ENCODE peak calls at places on chromosomes 11 and 22, in ten cellular contexts. One of them, this sample, is unnamed.
A peak's percentile ranks its signal among the peaks of the same experiment; 100 is the strongest.

GRCh38 chr11:74933765-74934164 is 15.1 kb downstream of the XRRA1 start:
- DNase-seq in fibroblast of mammary gland: no peak
- DNase-seq in testis: no peak
- DNase-seq in endothelial cell: no peak
- DNase-seq in AG10803: no peak
- DNase-seq in GM20000: no peak
- DNase-seq in A549: no peak
- DNase-seq in OCI-LY7: no peak
- DNase-seq in fibroblast of lung: no peak
- DNase-seq in tibial nerve: no peak
- DNase-seq in this sample: no peak

GRCh38 chr11:10450451-10451398 is 4.3 kb upstream of the AMPD3 start:
- DNase-seq in fibroblast of mammary gland: no peak
- DNase-seq in testis: peak; percentile 50
- DNase-seq in endothelial cell: peak; percentile 50
- DNase-seq in AG10803: peak; percentile 25
- DNase-seq in GM20000: peak; percentile 71
- DNase-seq in A549: peak; percentile 45
- DNase-seq in OCI-LY7: no peak
- DNase-seq in fibroblast of lung: peak; percentile 24
- DNase-seq in tibial nerve: no peak
- DNase-seq in this sample: peak; percentile 50

GRCh38 chr11:72058416-72059034 is 21.8 kb downstream of the NUMA1 start:
- DNase-seq in fibroblast of mammary gland: no peak
- DNase-seq in testis: no peak
- DNase-seq in endothelial cell: no peak
- DNase-seq in AG10803: peak; percentile 49
- DNase-seq in GM20000: no peak
- DNase-seq in A549: no peak
- DNase-seq in OCI-LY7: no peak
- DNase-seq in fibroblast of lung: peak; percentile 46
- DNase-seq in tibial nerve: no peak
- DNase-seq in this sample: no peak

GRCh38 chr11:118229274-118229847 is 4.5 kb upstream of the JAML start:
- DNase-seq in fibroblast of mammary gland: no peak
- DNase-seq in testis: no peak
- DNase-seq in endothelial cell: no peak
- DNase-seq in AG10803: peak; percentile 11
- DNase-seq in GM20000: no peak
- DNase-seq in A549: no peak
- DNase-seq in OCI-LY7: no peak
- DNase-seq in fibroblast of lung: peak; percentile 57
- DNase-seq in tibial nerve: no peak
- DNase-seq in this sample: no peak

GRCh38 chr11:68413591-68413999 is 47.0 kb upstream of the PPP6R3 start:
- DNase-seq in fibroblast of mammary gland: no peak
- DNase-seq in testis: no peak
- DNase-seq in endothelial cell: no peak
- DNase-seq in AG10803: no peak
- DNase-seq in GM20000: no peak
- DNase-seq in A549: no peak
- DNase-seq in OCI-LY7: no peak
- DNase-seq in fibroblast of lung: no peak
- DNase-seq in tibial nerve: no peak
- DNase-seq in this sample: no peak

GRCh38 chr22:48823941-48824340 is 1003.7 kb downstream of the BRD1 start:
- DNase-seq in fibroblast of mammary gland: no peak
- DNase-seq in testis: no peak
- DNase-seq in endothelial cell: no peak
- DNase-seq in AG10803: no peak
- DNase-seq in GM20000: no peak
- DNase-seq in A549: no peak
- DNase-seq in OCI-LY7: no peak
- DNase-seq in fibroblast of lung: no peak
- DNase-seq in tibial nerve: no peak
- DNase-seq in this sample: no peak

GRCh38 chr11:79434263-79434662 is 6.6 kb downstream of the TENM4 start:
- DNase-seq in fibroblast of mammary gland: no peak
- DNase-seq in testis: no peak
- DNase-seq in endothelial cell: no peak
- DNase-seq in AG10803: no peak
- DNase-seq in GM20000: peak; percentile 27
- DNase-seq in A549: no peak
- DNase-seq in OCI-LY7: no peak
- DNase-seq in fibroblast of lung: no peak
- DNase-seq in tibial nerve: no peak
- DNase-seq in this sample: no peak

GRCh38 chr11:131624526-131624925 is 254.1 kb downstream of the NTM start:
- DNase-seq in fibroblast of mammary gland: peak; percentile 6
- DNase-seq in testis: no peak
- DNase-seq in endothelial cell: no peak
- DNase-seq in AG10803: peak; percentile 38
- DNase-seq in GM20000: no peak
- DNase-seq in A549: no peak
- DNase-seq in OCI-LY7: no peak
- DNase-seq in fibroblast of lung: peak; percentile 81
- DNase-seq in tibial nerve: no peak
- DNase-seq in this sample: no peak

GRCh38 chr11:30811226-30811625 is 225.1 kb upstream of the MPPED2 start:
- DNase-seq in fibroblast of mammary gland: no peak
- DNase-seq in testis: no peak
- DNase-seq in endothelial cell: no peak
- DNase-seq in AG10803: no peak
- DNase-seq in GM20000: no peak
- DNase-seq in A549: no peak
- DNase-seq in OCI-LY7: no peak
- DNase-seq in fibroblast of lung: no peak
- DNase-seq in tibial nerve: no peak
- DNase-seq in this sample: no peak

GRCh38 chr11:29006668-29007067 is 898.5 kb downstream of the METTL15 start:
- DNase-seq in fibroblast of mammary gland: no peak
- DNase-seq in testis: no peak
- DNase-seq in endothelial cell: no peak
- DNase-seq in AG10803: no peak
- DNase-seq in GM20000: no peak
- DNase-seq in A549: no peak
- DNase-seq in OCI-LY7: no peak
- DNase-seq in fibroblast of lung: no peak
- DNase-seq in tibial nerve: no peak
- DNase-seq in this sample: no peak

GRCh38 chr11:26332572-26332915 is 614 bp downstream of the ANO3 start:
- DNase-seq in fibroblast of mammary gland: peak; percentile 37
- DNase-seq in testis: no peak
- DNase-seq in endothelial cell: no peak
- DNase-seq in AG10803: no peak
- DNase-seq in GM20000: no peak
- DNase-seq in A549: no peak
- DNase-seq in OCI-LY7: no peak
- DNase-seq in fibroblast of lung: peak; percentile 10
- DNase-seq in tibial nerve: no peak
- DNase-seq in this sample: no peak

GRCh38 chr11:104650234-104650633 is 248.0 kb downstream of the CASP12 start:
- DNase-seq in fibroblast of mammary gland: peak; percentile 19
- DNase-seq in testis: no peak
- DNase-seq in endothelial cell: no peak
- DNase-seq in AG10803: no peak
- DNase-seq in GM20000: no peak
- DNase-seq in A549: no peak
- DNase-seq in OCI-LY7: peak; percentile 60
- DNase-seq in fibroblast of lung: no peak
- DNase-seq in tibial nerve: no peak
- DNase-seq in this sample: peak; percentile 23

GRCh38 chr11:15970506-15971214 is 385.7 kb downstream of the SOX6 start:
- DNase-seq in fibroblast of mammary gland: no peak
- DNase-seq in testis: no peak
- DNase-seq in endothelial cell: no peak
- DNase-seq in AG10803: no peak
- DNase-seq in GM20000: no peak
- DNase-seq in A549: no peak
- DNase-seq in OCI-LY7: no peak
- DNase-seq in fibroblast of lung: no peak
- DNase-seq in tibial nerve: no peak
- DNase-seq in this sample: no peak

GRCh38 chr11:120227228-120227852 is 12.6 kb upstream of the POU2F3 start:
- DNase-seq in fibroblast of mammary gland: no peak
- DNase-seq in testis: no peak
- DNase-seq in endothelial cell: no peak
- DNase-seq in AG10803: no peak
- DNase-seq in GM20000: no peak
- DNase-seq in A549: no peak
- DNase-seq in OCI-LY7: no peak
- DNase-seq in fibroblast of lung: no peak
- DNase-seq in tibial nerve: no peak
- DNase-seq in this sample: no peak

GRCh38 chr11:120230433-120231071 is 9.4 kb upstream of the POU2F3 start:
- DNase-seq in fibroblast of mammary gland: no peak
- DNase-seq in testis: no peak
- DNase-seq in endothelial cell: no peak
- DNase-seq in AG10803: no peak
- DNase-seq in GM20000: no peak
- DNase-seq in A549: no peak
- DNase-seq in OCI-LY7: no peak
- DNase-seq in fibroblast of lung: no peak
- DNase-seq in tibial nerve: no peak
- DNase-seq in this sample: no peak

GRCh38 chr11:120226714-120227113 is 13.2 kb upstream of the POU2F3 start:
- DNase-seq in fibroblast of mammary gland: no peak
- DNase-seq in testis: no peak
- DNase-seq in endothelial cell: no peak
- DNase-seq in AG10803: no peak
- DNase-seq in GM20000: no peak
- DNase-seq in A549: no peak
- DNase-seq in OCI-LY7: no peak
- DNase-seq in fibroblast of lung: no peak
- DNase-seq in tibial nerve: no peak
- DNase-seq in this sample: no peak

GRCh38 chr11:120229451-120230424 is 10.2 kb upstream of the POU2F3 start:
- DNase-seq in fibroblast of mammary gland: peak; percentile 40
- DNase-seq in testis: peak; percentile 29
- DNase-seq in endothelial cell: peak; percentile 41
- DNase-seq in AG10803: no peak
- DNase-seq in GM20000: no peak
- DNase-seq in A549: no peak
- DNase-seq in OCI-LY7: peak; percentile 25
- DNase-seq in fibroblast of lung: peak; percentile 16
- DNase-seq in tibial nerve: no peak
- DNase-seq in this sample: no peak

GRCh38 chr11:120228794-120229384 is 11.1 kb upstream of the POU2F3 start:
- DNase-seq in fibroblast of mammary gland: no peak
- DNase-seq in testis: no peak
- DNase-seq in endothelial cell: no peak
- DNase-seq in AG10803: no peak
- DNase-seq in GM20000: no peak
- DNase-seq in A549: no peak
- DNase-seq in OCI-LY7: peak; percentile 13
- DNase-seq in fibroblast of lung: no peak
- DNase-seq in tibial nerve: no peak
- DNase-seq in this sample: no peak
- TF ChIP-seq CTCF in fibroblast of mammary gland: peak; percentile 13
- TF ChIP-seq CTCF in testis: no peak
- TF ChIP-seq CTCF in endothelial cell: peak; percentile 32
- TF ChIP-seq CTCF in AG10803: no peak
- TF ChIP-seq CTCF in GM20000: peak; percentile 0
- TF ChIP-seq CTCF in A549: no peak
- TF ChIP-seq CTCF in OCI-LY7: peak; percentile 53
- TF ChIP-seq CTCF in fibroblast of lung: peak; percentile 2
- TF ChIP-seq CTCF in tibial nerve: no peak
- TF ChIP-seq CTCF in this sample: no peak

GRCh38 chr11:123231263-123231662 is 36.2 kb upstream of the CLMP start:
- DNase-seq in fibroblast of mammary gland: peak; percentile 84
- DNase-seq in testis: no peak
- DNase-seq in endothelial cell: no peak
- DNase-seq in AG10803: peak; percentile 88
- DNase-seq in GM20000: no peak
- DNase-seq in A549: peak; percentile 38
- DNase-seq in OCI-LY7: no peak
- DNase-seq in fibroblast of lung: peak; percentile 35
- DNase-seq in tibial nerve: no peak
- DNase-seq in this sample: no peak
- TF ChIP-seq CTCF in fibroblast of mammary gland: no peak
- TF ChIP-seq CTCF in testis: no peak
- TF ChIP-seq CTCF in endothelial cell: no peak
- TF ChIP-seq CTCF in AG10803: no peak
- TF ChIP-seq CTCF in GM20000: no peak
- TF ChIP-seq CTCF in A549: no peak
- TF ChIP-seq CTCF in OCI-LY7: no peak
- TF ChIP-seq CTCF in fibroblast of lung: no peak
- TF ChIP-seq CTCF in tibial nerve: no peak
- TF ChIP-seq CTCF in this sample: no peak

GRCh38 chr11:86360775-86361395 is 13.8 kb upstream of the CCDC81 start:
- DNase-seq in fibroblast of mammary gland: peak; percentile 68
- DNase-seq in testis: no peak
- DNase-seq in endothelial cell: no peak
- DNase-seq in AG10803: peak; percentile 61
- DNase-seq in GM20000: no peak
- DNase-seq in A549: peak; percentile 41
- DNase-seq in OCI-LY7: no peak
- DNase-seq in fibroblast of lung: peak; percentile 50
- DNase-seq in tibial nerve: no peak
- DNase-seq in this sample: no peak
- TF ChIP-seq CTCF in fibroblast of mammary gland: peak; percentile 53
- TF ChIP-seq CTCF in testis: no peak
- TF ChIP-seq CTCF in endothelial cell: no peak
- TF ChIP-seq CTCF in AG10803: peak; percentile 57
- TF ChIP-seq CTCF in GM20000: no peak
- TF ChIP-seq CTCF in A549: peak; percentile 76
- TF ChIP-seq CTCF in OCI-LY7: peak; percentile 19
- TF ChIP-seq CTCF in fibroblast of lung: peak; percentile 33
- TF ChIP-seq CTCF in tibial nerve: no peak
- TF ChIP-seq CTCF in this sample: no peak

GRCh38 chr22:37329239-37330140 is 47.2 kb downstream of the CYTH4 start:
- DNase-seq in fibroblast of mammary gland: peak; percentile 83
- DNase-seq in testis: no peak
- DNase-seq in endothelial cell: no peak
- DNase-seq in AG10803: peak; percentile 48
- DNase-seq in GM20000: no peak
- DNase-seq in A549: no peak
- DNase-seq in OCI-LY7: no peak
- DNase-seq in fibroblast of lung: peak; percentile 62
- DNase-seq in tibial nerve: no peak
- DNase-seq in this sample: peak; percentile 45

GRCh38 chr22:37331811-37332536 is 49.7 kb downstream of the CYTH4 start:
- DNase-seq in fibroblast of mammary gland: no peak
- DNase-seq in testis: no peak
- DNase-seq in endothelial cell: no peak
- DNase-seq in AG10803: no peak
- DNase-seq in GM20000: no peak
- DNase-seq in A549: no peak
- DNase-seq in OCI-LY7: peak; percentile 56
- DNase-seq in fibroblast of lung: no peak
- DNase-seq in tibial nerve: no peak
- DNase-seq in this sample: no peak

GRCh38 chr22:37331034-37331428 is 48.7 kb downstream of the CYTH4 start:
- DNase-seq in fibroblast of mammary gland: peak; percentile 78
- DNase-seq in testis: no peak
- DNase-seq in endothelial cell: no peak
- DNase-seq in AG10803: peak; percentile 44
- DNase-seq in GM20000: no peak
- DNase-seq in A549: no peak
- DNase-seq in OCI-LY7: no peak
- DNase-seq in fibroblast of lung: peak; percentile 79
- DNase-seq in tibial nerve: no peak
- DNase-seq in this sample: peak; percentile 50

GRCh38 chr22:37328017-37328416 is 45.7 kb downstream of the CYTH4 start:
- DNase-seq in fibroblast of mammary gland: peak; percentile 92
- DNase-seq in testis: no peak
- DNase-seq in endothelial cell: no peak
- DNase-seq in AG10803: peak; percentile 81
- DNase-seq in GM20000: no peak
- DNase-seq in A549: no peak
- DNase-seq in OCI-LY7: no peak
- DNase-seq in fibroblast of lung: peak; percentile 92
- DNase-seq in tibial nerve: no peak
- DNase-seq in this sample: no peak

GRCh38 chr22:37330200-37331033 is 48.1 kb downstream of the CYTH4 start:
- DNase-seq in fibroblast of mammary gland: peak; percentile 93
- DNase-seq in testis: peak; percentile 32
- DNase-seq in endothelial cell: peak; percentile 74
- DNase-seq in AG10803: peak; percentile 68
- DNase-seq in GM20000: peak; percentile 83
- DNase-seq in A549: peak; percentile 79
- DNase-seq in OCI-LY7: peak; percentile 87
- DNase-seq in fibroblast of lung: peak; percentile 91
- DNase-seq in tibial nerve: no peak
- DNase-seq in this sample: peak; percentile 90
- TF ChIP-seq CTCF in fibroblast of mammary gland: peak; percentile 30
- TF ChIP-seq CTCF in testis: no peak
- TF ChIP-seq CTCF in endothelial cell: no peak
- TF ChIP-seq CTCF in AG10803: peak; percentile 12
- TF ChIP-seq CTCF in GM20000: peak; percentile 12
- TF ChIP-seq CTCF in A549: peak; percentile 24
- TF ChIP-seq CTCF in OCI-LY7: peak; percentile 73
- TF ChIP-seq CTCF in fibroblast of lung: no peak
- TF ChIP-seq CTCF in tibial nerve: no peak
- TF ChIP-seq CTCF in this sample: peak; percentile 21

This sample was measured in glutamatergic neuron.